ENCODE peak calls at places on chromosomes 7 and 10, in five cellular contexts. G, R, S, C and A are unnamed samples.

GRCh38 chr10:103193107-103193819 is at the start of gene NT5C2:
- DNase-seq in G (peak; percentile 83), S (no peak), R (peak; percentile 68), C (peak; percentile 55), A (peak; percentile 63)

GRCh38 chr10:27504897-27505457 is 873 bp downstream of the RAB18 start:
- DNase-seq in S (no peak), G (no peak), R (peak; percentile 2), C (no peak), A (no peak)

GRCh38 chr10:103204353-103205255 is 11.5 kb upstream of the NT5C2 start:
- DNase-seq in G (no peak), R (no peak), C (no peak), S (no peak), A (no peak)

GRCh38 chr10:34889004-34889869 is 74.1 kb upstream of the PARD3 start:
- DNase-seq in C (no peak), G (no peak), S (no peak), R (no peak), A (no peak)

GRCh38 chr7:107312418-107312817 is 143.6 kb downstream of the HBP1 start:
- DNase-seq in C (no peak), S (no peak), R (no peak), G (no peak), A (no peak)

GRCh38 chr10:72097448-72098300 is 9.3 kb upstream of the SPOCK2 start:
- DNase-seq in S (no peak), R (no peak), G (no peak), C (no peak), A (no peak)

GRCh38 chr10:126407831-126408230 is 19.6 kb upstream of the ADAM12 start:
- DNase-seq in S (no peak), G (no peak), R (no peak), C (no peak), A (no peak)

GRCh38 chr7:158054081-158054480 is 533.5 kb downstream of the PTPRN2 start:
- DNase-seq in S (no peak), R (no peak), G (no peak), C (no peak), A (no peak)

GRCh38 chr10:77371421-77371820 is 266.2 kb downstream of the KCNMA1 start:
- DNase-seq in C (no peak), R (no peak), S (no peak), G (no peak), A (no peak)